ENCODE peak calls at places on chromosomes 3 and 15, in four cellular contexts. Q is IMR-90, T is H1, G is GM12878. E is an unnamed sample.

GRCh38 chr3:15974647-15975046 is 176.9 kb upstream of the ANKRD28 start:
- DNase-seq in Q (no peak), T (peak), G (no peak), E (peak)

GRCh38 chr3:45940781-45941365 is 2.4 kb upstream of the CXCR6 start:
- DNase-seq in Q (no peak), T (no peak), G (no peak), E (no peak)

GRCh38 chr3:179750720-179751328 is 98.0 kb downstream of the USP13 start:
- DNase-seq in Q (peak), T (no peak), G (no peak), E (peak)

GRCh38 chr15:81330351-81331085 is 6.6 kb upstream of the STARD5 start:
- DNase-seq in Q (no peak), T (no peak), G (no peak), E (no peak)

GRCh38 chr3:69791111-69791510 is 51.8 kb downstream of the MITF start:
- DNase-seq in Q (peak), T (no peak), G (no peak), E (no peak)

GRCh38 chr15:60118564-60119080 is 114.5 kb downstream of the FOXB1 start:
- DNase-seq in Q (no peak), T (no peak), G (no peak), E (no peak)

GRCh38 chr3:109336272-109336957 is 931 bp downstream of the DPPA4 start:
- DNase-seq in Q (peak), T (no peak), G (no peak), E (no peak)

GRCh38 chr3:24110051-24110450 is 165.0 kb downstream of the NR1D2 start:
- DNase-seq in Q (no peak), T (no peak), G (no peak), E (no peak)

GRCh38 chr3:27127879-27128278 is 241.3 kb downstream of the NEK10 start:
- DNase-seq in Q (no peak), T (no peak), G (no peak), E (no peak)

GRCh38 chr3:105752791-105753415 is 115.9 kb downstream of the CBLB start:
- DNase-seq in Q (no peak), T (no peak), G (no peak), E (no peak)

GRCh38 chr3:16888785-16889607 is 4.2 kb downstream of the PLCL2 start:
- DNase-seq in Q (no peak), T (no peak), G (peak), E (no peak)

GRCh38 chr15:65619636-65620290 is 2.0 kb upstream of the SLC24A1 start:
- DNase-seq in Q (no peak), T (no peak), G (no peak), E (no peak)

GRCh38 chr3:119604878-119605277 is 7.2 kb downstream of the PLA1A start:
- DNase-seq in Q (peak), T (no peak), G (no peak), E (no peak)

GRCh38 chr3:108477511-108478147 is 32.8 kb downstream of the MYH15 start:
- DNase-seq in Q (peak), T (peak), G (peak), E (peak)

GRCh38 chr3:149367021-149367840 is 10.2 kb downstream of the TM4SF1 start:
- DNase-seq in Q (peak), T (no peak), G (no peak), E (no peak)

GRCh38 chr3:43737001-43737440 is 46.3 kb downstream of the ABHD5 start:
- DNase-seq in Q (no peak), T (no peak), G (no peak), E (no peak)

GRCh38 chr3:177982034-177982433 is 554.2 kb upstream of the KCNMB2 start:
- DNase-seq in Q (peak), T (no peak), G (no peak), E (no peak)

GRCh38 chr3:167091186-167091585 is 288.9 kb downstream of the ZBBX start:
- DNase-seq in Q (no peak), T (no peak), G (no peak), E (no peak)

GRCh38 chr15:89745768-89746167 is 5.3 kb downstream of the MESP1 start:
- DNase-seq in Q (no peak), T (no peak), G (no peak), E (no peak)

GRCh38 chr3:113132571-113132996 is 78.8 kb upstream of the BOC start:
- DNase-seq in Q (peak), T (no peak), G (no peak), E (no peak)

GRCh38 chr15:66751579-66751978 is 49.5 kb downstream of the SMAD6 start:
- DNase-seq in Q (no peak), T (no peak), G (no peak), E (no peak)

GRCh38 chr15:93646193-93646592 is 557.2 kb upstream of the RGMA start:
- DNase-seq in Q (no peak), T (no peak), G (no peak), E (no peak)

GRCh38 chr15:43998607-43999006 is 171.8 kb downstream of the WDR76 start:
- DNase-seq in Q (peak), T (no peak), G (no peak), E (no peak)

GRCh38 chr3:103794656-103795055 is 1359.8 kb downstream of the ZPLD1 start:
- DNase-seq in Q (no peak), T (no peak), G (no peak), E (no peak)

GRCh38 chr3:128343287-128344045 is 123.2 kb downstream of the DNAJB8 start:
- DNase-seq in Q (peak), T (no peak), G (no peak), E (peak)

GRCh38 chr3:168951368-168951767 is 712.1 kb downstream of the MECOM start:
- DNase-seq in Q (no peak), T (no peak), G (no peak), E (no peak)

GRCh38 chr3:3753416-3753815 is 45.8 kb upstream of the LRRN1 start:
- DNase-seq in Q (no peak), T (no peak), G (no peak), E (no peak)

GRCh38 chr3:72152551-72153476 is 367.9 kb upstream of the PROK2 start:
- DNase-seq in Q (peak), T (no peak), G (no peak), E (peak)

GRCh38 chr3:71183544-71183943 is 400.0 kb downstream of the FOXP1 start:
- DNase-seq in Q (no peak), T (no peak), G (no peak), E (no peak)

GRCh38 chr15:74179101-74179841 is 5.8 kb downstream of the ISLR start:
- DNase-seq in Q (peak), T (no peak), G (no peak), E (no peak)

GRCh38 chr15:69546182-69546581 is 93.6 kb downstream of the RPLP1 start:
- DNase-seq in Q (no peak), T (no peak), G (no peak), E (no peak)

GRCh38 chr15:81914734-81915234 is 131.0 kb downstream of the MEX3B start:
- DNase-seq in Q (no peak), T (no peak), G (no peak), E (no peak)

GRCh38 chr3:179146911-179147570 is 1.1 kb upstream of the PIK3CA start:
- DNase-seq in Q (peak), T (no peak), G (peak), E (peak)

GRCh38 chr3:159169828-159170227 is 368.0 kb downstream of the MFSD1 start:
- DNase-seq in Q (peak), T (no peak), G (no peak), E (no peak)

GRCh38 chr3:139759470-139759869 is 81.7 kb upstream of the NMNAT3 start:
- DNase-seq in Q (no peak), T (no peak), G (no peak), E (no peak)

GRCh38 chr3:139764069-139764905 is 86.5 kb upstream of the NMNAT3 start:
- DNase-seq in Q (no peak), T (no peak), G (no peak), E (no peak)

GRCh38 chr3:139762307-139762706 is 84.5 kb upstream of the NMNAT3 start:
- DNase-seq in Q (no peak), T (no peak), G (no peak), E (no peak)

GRCh38 chr3:139770577-139770976 is 92.8 kb upstream of the NMNAT3 start:
- DNase-seq in Q (no peak), T (no peak), G (no peak), E (no peak)

DNA sequence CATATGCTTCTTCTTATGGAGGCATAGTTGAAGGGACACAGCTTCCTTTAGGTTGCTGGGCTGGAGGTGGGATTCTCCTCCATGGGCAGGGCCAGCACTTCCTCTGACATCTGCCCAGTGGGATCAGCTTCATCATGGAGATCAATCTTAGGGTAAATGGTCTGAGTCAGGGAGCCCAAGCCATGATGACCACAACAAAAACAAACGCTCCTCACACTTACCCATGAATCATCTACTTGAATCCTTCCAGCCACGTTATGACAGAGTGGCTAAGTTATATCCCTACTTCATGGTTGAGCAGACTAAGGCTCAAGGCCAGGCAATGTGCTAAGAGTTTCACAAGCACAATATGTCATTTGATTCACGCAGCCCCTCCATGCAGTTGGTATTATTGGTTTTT is 87.2 kb upstream of the NMNAT3 start:
- DNase-seq in Q (peak), T (no peak), G (no peak), E (no peak)
- TF ChIP-seq CHD1 in Q (no peak), T (no peak), G (no peak), E (no peak)

DNA sequence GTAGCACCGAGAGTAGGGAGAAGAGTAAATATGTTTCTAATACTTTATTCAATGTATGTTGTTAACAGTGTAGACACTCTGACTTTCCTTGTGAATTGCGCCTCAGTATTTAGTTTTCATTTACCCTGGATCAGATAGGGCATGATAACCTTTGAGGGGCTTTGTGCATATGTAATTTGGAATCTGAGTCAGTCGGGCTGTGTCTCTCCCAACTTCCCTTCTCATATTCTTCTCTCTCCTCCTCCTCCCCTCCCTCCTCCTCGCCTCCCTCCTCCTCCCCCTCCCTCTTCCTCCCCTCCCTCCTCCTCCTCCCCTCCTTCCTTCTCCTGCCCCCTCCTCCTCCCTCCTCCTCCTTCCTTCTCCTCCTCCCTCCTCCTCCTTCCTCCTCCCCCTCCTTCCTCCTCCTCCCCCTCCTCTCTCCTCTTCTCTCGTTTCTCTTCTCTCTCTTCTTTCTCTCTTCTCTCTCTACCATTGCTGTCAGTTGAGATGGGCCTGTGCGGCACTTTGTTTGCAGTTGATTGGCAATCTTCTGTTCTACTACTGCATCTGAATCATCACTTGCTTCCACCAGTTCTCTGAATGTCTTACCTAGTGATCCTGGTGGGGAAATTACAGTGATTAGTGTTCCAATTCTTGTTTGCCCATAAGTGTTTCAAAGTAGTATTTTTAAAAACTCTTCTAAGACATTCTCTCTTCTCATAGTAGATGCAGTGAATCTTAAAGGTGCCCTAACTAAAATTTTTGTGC is 162.3 kb downstream of the PGPEP1L start:
- DNase-seq in Q (no peak), T (no peak), G (no peak), E (no peak)
- TF ChIP-seq CHD1 in Q (no peak), T (no peak), G (no peak), E (no peak)

GRCh38 chr3:189331002-189331418 is 159.2 kb downstream of the TPRG1 start:
- DNase-seq in Q (no peak), T (no peak), G (no peak), E (no peak)

GRCh38 chr3:189337672-189338071 is 165.9 kb downstream of the TPRG1 start:
- DNase-seq in Q (no peak), T (no peak), G (no peak), E (no peak)

GRCh38 chr3:189330066-189330465 is 158.3 kb downstream of the TPRG1 start:
- DNase-seq in Q (no peak), T (no peak), G (no peak), E (no peak)

GRCh38 chr3:189338366-189338765 is 166.6 kb downstream of the TPRG1 start:
- DNase-seq in Q (no peak), T (no peak), G (no peak), E (no peak)

GRCh38 chr3:189334064-189334920 is 162.5 kb downstream of the TPRG1 start:
- DNase-seq in Q (no peak), T (no peak), G (no peak), E (no peak)
- TF ChIP-seq CHD1 in Q (no peak), T (no peak), G (no peak), E (no peak)

DNA sequence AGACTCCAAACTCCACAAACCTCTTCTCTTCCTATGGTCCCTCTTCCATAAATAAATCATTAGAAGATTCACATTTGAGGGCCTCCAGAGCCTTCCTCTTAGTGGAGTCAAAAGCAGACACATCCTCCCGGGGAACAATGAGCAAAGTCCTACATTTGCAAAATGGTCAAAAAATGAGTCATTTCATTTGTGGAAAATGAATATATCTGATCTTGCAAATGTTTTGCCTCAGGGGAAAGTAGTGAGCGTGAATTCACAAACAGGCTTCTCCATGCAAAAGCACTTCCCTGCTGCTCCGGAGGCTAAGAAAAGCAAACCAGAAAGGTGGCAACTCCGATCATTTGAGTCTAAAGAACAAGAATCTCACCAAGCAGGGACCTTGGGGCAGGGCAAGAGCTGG is 86.7 kb upstream of the IQSEC1 start:
- DNase-seq in Q (no peak), T (no peak), G (no peak), E (no peak)
- TF ChIP-seq CHD1 in Q (no peak), T (no peak), G (no peak), E (no peak)

GRCh38 chr3:156716105-156716862 is 41.9 kb downstream of the TIPARP start:
- DNase-seq in Q (no peak), T (no peak), G (no peak), E (no peak)
- TF ChIP-seq CHD1 in Q (no peak), T (no peak), G (no peak), E (no peak)

DNA sequence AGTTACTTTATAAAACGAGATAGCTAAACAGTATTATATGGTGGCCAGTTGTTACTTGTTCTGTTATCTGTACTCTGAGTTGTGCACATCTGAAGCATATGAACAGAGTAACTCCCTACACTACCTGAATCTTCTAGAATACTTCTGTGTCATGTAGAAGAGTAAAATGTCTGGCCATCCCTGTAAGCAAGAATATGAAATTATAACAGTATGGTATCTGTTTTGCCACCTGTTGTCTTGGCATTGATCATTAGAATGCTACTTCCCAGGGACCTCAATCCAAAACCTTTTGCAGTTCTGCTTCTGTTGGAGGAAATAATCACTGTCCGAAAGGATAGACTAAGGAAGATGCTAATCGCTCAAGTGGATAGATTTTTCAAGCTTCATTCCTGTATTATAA is 1.9 kb downstream of the TEX9 start:
- DNase-seq in Q (no peak), T (no peak), G (no peak), E (no peak)
- TF ChIP-seq CHD1 in Q (no peak), T (no peak), G (no peak), E (no peak)

GRCh38 chr3:5650303-5650702 is 462.8 kb downstream of the EDEM1 start:
- DNase-seq in Q (no peak), T (no peak), G (no peak), E (no peak)

GRCh38 chr3:5651351-5651750 is 463.8 kb downstream of the EDEM1 start:
- DNase-seq in Q (no peak), T (no peak), G (no peak), E (no peak)

GRCh38 chr3:5657109-5657508 is 469.6 kb downstream of the EDEM1 start:
- DNase-seq in Q (no peak), T (no peak), G (no peak), E (no peak)

GRCh38 chr3:5653426-5653825 is 465.9 kb downstream of the EDEM1 start:
- DNase-seq in Q (no peak), T (no peak), G (no peak), E (no peak)
- TF ChIP-seq CHD1 in Q (no peak), T (no peak), G (no peak), E (no peak)

GRCh38 chr3:79019137-79019923 is 748.5 kb downstream of the ROBO1 start:
- DNase-seq in Q (peak), T (peak), G (no peak), E (no peak)

GRCh38 chr3:79019924-79020173 is 747.9 kb downstream of the ROBO1 start:
- DNase-seq in Q (no peak), T (no peak), G (no peak), E (no peak)

GRCh38 chr3:79015854-79016253 is 751.9 kb downstream of the ROBO1 start:
- DNase-seq in Q (no peak), T (no peak), G (no peak), E (no peak)

GRCh38 chr3:79018671-79019136 is 749.1 kb downstream of the ROBO1 start:
- DNase-seq in Q (peak), T (peak), G (no peak), E (no peak)

DNA sequence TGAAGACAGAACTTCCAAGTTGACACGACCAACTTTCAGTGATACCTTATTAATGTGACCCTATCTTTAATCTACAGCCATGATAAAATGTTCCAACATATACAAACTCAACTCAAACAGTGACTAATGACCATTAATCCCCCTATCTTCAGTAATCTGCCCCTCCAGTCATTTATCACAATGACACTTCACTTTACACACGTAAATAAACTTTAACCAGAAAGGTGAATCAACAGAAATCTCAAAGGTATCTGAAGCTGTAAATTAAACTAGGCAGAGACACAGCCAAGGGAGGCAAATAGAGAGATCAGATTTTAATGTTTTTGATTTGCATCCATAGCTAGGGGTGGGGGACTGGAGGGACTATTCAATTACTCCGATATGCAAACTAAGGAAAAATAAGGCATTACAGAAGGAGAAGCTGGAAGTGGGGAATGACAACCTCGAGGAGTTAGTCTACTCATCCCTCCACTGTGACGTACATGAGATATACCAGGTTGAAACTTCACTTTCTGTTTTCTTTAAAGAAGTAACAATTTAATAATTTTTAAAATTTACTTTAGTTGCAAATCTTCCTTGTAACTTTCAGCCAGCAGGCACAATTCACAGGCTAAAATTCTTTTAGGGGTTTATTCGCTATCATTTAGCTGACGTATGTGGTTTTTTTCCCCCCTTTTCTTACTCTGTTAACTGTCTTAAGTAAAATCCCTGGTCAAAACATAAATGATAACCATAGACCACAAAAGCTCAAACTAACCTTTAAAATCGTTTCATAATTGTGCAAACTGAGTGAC is 751.0 kb downstream of the ROBO1 start:
- DNase-seq in Q (peak), T (no peak), G (no peak), E (no peak)
- TF ChIP-seq CHD1 in Q (no peak), T (no peak), G (no peak), E (no peak)